ENCODE peak calls at places on chromosomes 5 and 9, in seven cellular contexts. One of them, this sample, is unnamed.

GRCh38 chr5:58761418-58761817 is 178.5 kb downstream of the RAB3C start:
- DNase-seq in psoas muscle: no peak
- DNase-seq in HCT116: no peak
- DNase-seq in stomach: no peak
- DNase-seq in tibial artery: no peak
- DNase-seq in NB4: no peak
- DNase-seq in astrocyte of the spinal cord: no peak
- DNase-seq in this sample: no peak

GRCh38 chr5:93100433-93100832 is 480.6 kb downstream of the NR2F1-AS1 start:
- DNase-seq in psoas muscle: no peak
- DNase-seq in HCT116: peak
- DNase-seq in stomach: no peak
- DNase-seq in tibial artery: no peak
- DNase-seq in NB4: no peak
- DNase-seq in astrocyte of the spinal cord: peak
- DNase-seq in this sample: no peak

GRCh38 chr9:88998911-88999310 is 7.6 kb downstream of the S1PR3 start:
- DNase-seq in psoas muscle: peak
- DNase-seq in HCT116: no peak
- DNase-seq in stomach: peak
- DNase-seq in tibial artery: peak
- DNase-seq in NB4: no peak
- DNase-seq in astrocyte of the spinal cord: peak
- DNase-seq in this sample: no peak

GRCh38 chr5:129382921-129383672 is 77.0 kb upstream of the ADAMTS19 start:
- DNase-seq in psoas muscle: no peak
- DNase-seq in HCT116: no peak
- DNase-seq in stomach: no peak
- DNase-seq in tibial artery: no peak
- DNase-seq in NB4: no peak
- DNase-seq in astrocyte of the spinal cord: no peak
- DNase-seq in this sample: peak

GRCh38 chr9:33164138-33164809 is 2.9 kb downstream of the B4GALT1 start:
- DNase-seq in psoas muscle: no peak
- DNase-seq in HCT116: no peak
- DNase-seq in stomach: no peak
- DNase-seq in tibial artery: no peak
- DNase-seq in NB4: no peak
- DNase-seq in astrocyte of the spinal cord: no peak
- DNase-seq in this sample: no peak

GRCh38 chr9:101027246-101027645 is 1.3 kb upstream of the PLPPR1 start:
- DNase-seq in psoas muscle: no peak
- DNase-seq in HCT116: no peak
- DNase-seq in stomach: no peak
- DNase-seq in tibial artery: no peak
- DNase-seq in NB4: no peak
- DNase-seq in astrocyte of the spinal cord: no peak
- DNase-seq in this sample: no peak

GRCh38 chr5:95162231-95162992 is 122.5 kb downstream of the MCTP1 start:
- DNase-seq in psoas muscle: no peak
- DNase-seq in HCT116: no peak
- DNase-seq in stomach: no peak
- DNase-seq in tibial artery: no peak
- DNase-seq in NB4: peak
- DNase-seq in astrocyte of the spinal cord: no peak
- DNase-seq in this sample: no peak

GRCh38 chr5:56829137-56829536 is 13.8 kb downstream of the MAP3K1 start:
- DNase-seq in psoas muscle: no peak
- DNase-seq in HCT116: peak
- DNase-seq in stomach: no peak
- DNase-seq in tibial artery: no peak
- DNase-seq in NB4: peak
- DNase-seq in astrocyte of the spinal cord: no peak
- DNase-seq in this sample: no peak

GRCh38 chr5:114335391-114335790 is 26.5 kb upstream of the KCNN2 start:
- DNase-seq in psoas muscle: no peak
- DNase-seq in HCT116: no peak
- DNase-seq in stomach: no peak
- DNase-seq in tibial artery: no peak
- DNase-seq in NB4: no peak
- DNase-seq in astrocyte of the spinal cord: no peak
- DNase-seq in this sample: no peak
- H3K4me3 ChIP-seq in psoas muscle: no peak
- H3K4me3 ChIP-seq in HCT116: no peak
- H3K4me3 ChIP-seq in stomach: no peak
- H3K4me3 ChIP-seq in tibial artery: no peak
- H3K4me3 ChIP-seq in NB4: no peak
- H3K4me3 ChIP-seq in astrocyte of the spinal cord: no peak
- H3K4me3 ChIP-seq in this sample: no peak

DNA sequence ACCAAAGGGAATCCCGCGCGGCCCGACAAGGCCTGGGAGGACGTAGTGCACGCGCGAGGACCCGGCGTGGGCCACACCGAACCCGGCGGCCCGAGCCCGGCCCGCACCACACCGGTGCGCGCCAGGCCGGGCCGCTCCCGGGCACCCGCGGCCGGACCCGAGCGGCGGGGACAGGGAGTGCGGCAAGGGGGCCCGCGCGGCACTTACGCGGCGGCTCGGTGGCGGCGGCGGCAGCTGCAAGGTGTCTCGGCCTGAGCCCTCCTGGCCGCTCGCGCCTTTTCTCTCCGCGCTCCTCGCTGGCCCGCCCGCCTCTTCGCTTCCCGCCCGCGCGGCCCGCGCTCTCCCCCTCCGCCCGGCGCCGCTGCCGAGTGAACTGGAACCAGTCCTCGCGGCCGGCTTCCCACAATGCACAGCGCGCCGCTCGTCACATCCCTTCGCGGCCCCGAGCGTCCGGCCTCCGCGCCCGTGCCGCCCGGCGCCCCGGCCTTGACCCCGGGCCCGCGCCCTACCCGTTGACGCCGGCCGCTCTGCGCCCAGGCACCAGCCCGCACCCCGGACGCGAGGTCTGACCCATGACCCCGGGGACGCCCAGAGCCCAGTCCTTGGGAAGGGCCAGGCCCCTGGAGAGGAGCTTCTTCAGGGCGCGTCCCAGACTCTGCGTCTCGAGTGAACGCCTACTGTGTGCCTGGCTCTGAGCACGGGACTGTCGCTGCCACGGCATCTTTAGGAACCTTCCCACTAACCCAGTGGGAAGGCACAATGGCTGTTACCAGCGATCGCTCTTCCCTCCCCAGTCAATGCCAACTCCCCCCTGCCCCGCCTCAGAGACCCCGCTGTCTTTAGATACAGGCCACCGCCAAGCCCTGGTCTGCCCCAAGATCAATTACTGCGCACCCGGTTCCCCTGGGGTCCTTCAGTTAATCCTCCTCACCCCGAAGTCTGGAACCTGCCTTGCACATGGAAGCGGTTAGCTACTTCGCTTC is at the start of gene MACROH2A1:
- DNase-seq in psoas muscle: peak
- DNase-seq in HCT116: peak
- DNase-seq in stomach: peak
- DNase-seq in tibial artery: peak
- DNase-seq in NB4: peak
- DNase-seq in astrocyte of the spinal cord: peak
- DNase-seq in this sample: no peak
- TF ChIP-seq CTCF in psoas muscle: no peak
- TF ChIP-seq CTCF in HCT116: no peak
- TF ChIP-seq CTCF in stomach: no peak
- TF ChIP-seq CTCF in tibial artery: no peak
- TF ChIP-seq CTCF in NB4: no peak
- TF ChIP-seq CTCF in astrocyte of the spinal cord: no peak
- TF ChIP-seq CTCF in this sample: no peak

DNA sequence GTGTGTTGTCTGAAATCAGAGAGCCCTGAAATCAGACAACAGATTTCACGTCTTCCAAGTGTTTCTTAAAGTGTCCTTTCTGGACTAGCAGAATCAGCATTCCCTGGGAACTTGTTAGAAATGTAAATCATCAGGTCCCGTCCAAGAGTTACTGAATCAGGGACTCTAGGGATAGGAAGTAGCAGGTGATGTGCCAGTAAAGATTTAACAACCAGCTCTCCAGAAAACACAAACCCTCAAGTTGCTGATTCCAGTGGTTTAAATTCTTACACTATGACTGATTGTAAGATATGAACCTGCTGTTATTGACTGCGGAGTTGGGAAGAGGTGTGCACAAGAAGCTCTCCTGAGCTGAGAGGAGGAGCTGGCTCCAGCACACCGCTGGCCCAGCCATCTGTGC is 39.1 kb upstream of the BASP1 start:
- DNase-seq in psoas muscle: no peak
- DNase-seq in HCT116: no peak
- DNase-seq in stomach: no peak
- DNase-seq in tibial artery: no peak
- DNase-seq in NB4: no peak
- DNase-seq in astrocyte of the spinal cord: no peak
- DNase-seq in this sample: no peak
- H3K4me3 ChIP-seq in psoas muscle: no peak
- H3K4me3 ChIP-seq in HCT116: no peak
- H3K4me3 ChIP-seq in stomach: no peak
- H3K4me3 ChIP-seq in tibial artery: no peak
- H3K4me3 ChIP-seq in NB4: no peak
- H3K4me3 ChIP-seq in astrocyte of the spinal cord: no peak
- H3K4me3 ChIP-seq in this sample: no peak

GRCh38 chr5:61933787-61934626 is 372.0 kb upstream of the KIF2A start:
- DNase-seq in psoas muscle: no peak
- DNase-seq in HCT116: peak
- DNase-seq in stomach: peak
- DNase-seq in tibial artery: no peak
- DNase-seq in NB4: peak
- DNase-seq in astrocyte of the spinal cord: peak
- DNase-seq in this sample: peak
- TF ChIP-seq CTCF in psoas muscle: peak
- TF ChIP-seq CTCF in HCT116: peak
- TF ChIP-seq CTCF in stomach: peak
- TF ChIP-seq CTCF in tibial artery: peak
- TF ChIP-seq CTCF in NB4: peak
- TF ChIP-seq CTCF in astrocyte of the spinal cord: peak
- TF ChIP-seq CTCF in this sample: peak

DNA sequence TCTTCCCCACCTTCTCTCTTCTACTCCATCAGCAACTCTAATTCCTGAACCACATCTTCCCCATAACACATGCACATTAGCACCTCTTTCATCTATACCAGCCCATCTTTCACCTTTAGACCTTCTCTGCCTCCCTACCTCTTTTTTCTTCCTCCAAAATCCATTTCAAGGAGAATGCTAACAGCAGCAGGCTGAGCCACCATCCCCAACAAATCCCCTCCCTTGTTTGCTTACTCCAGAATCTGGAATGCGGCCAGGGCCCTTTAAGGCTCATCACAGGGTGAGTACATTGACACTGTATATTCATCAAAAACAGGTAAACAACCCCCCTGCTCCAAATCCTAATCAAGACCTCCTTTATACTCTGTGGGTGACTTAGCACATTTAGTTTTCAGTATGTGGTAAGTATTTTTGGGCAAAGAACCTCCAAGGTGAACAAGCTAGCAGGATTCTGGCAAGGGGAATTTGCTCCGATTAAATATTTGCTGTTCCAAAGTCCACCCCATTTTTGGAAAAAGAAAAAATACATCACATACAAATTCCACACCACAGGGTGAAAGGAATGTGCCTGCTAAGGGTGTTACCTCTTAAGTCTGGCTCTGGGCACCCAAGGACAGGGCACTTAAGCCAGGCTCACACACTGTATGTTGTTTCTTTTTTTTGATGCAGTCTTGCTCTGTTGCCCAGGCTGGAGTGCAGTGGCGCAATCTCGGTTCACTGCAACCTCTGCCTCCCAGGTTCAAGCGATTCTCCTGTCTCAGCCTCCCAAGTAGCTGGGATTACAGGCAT is 71.4 kb downstream of the SERINC5 start:
- DNase-seq in psoas muscle: no peak
- DNase-seq in HCT116: no peak
- DNase-seq in stomach: peak
- DNase-seq in tibial artery: no peak
- DNase-seq in NB4: no peak
- DNase-seq in astrocyte of the spinal cord: no peak
- DNase-seq in this sample: no peak
- H3K4me3 ChIP-seq in psoas muscle: no peak
- H3K4me3 ChIP-seq in HCT116: peak
- H3K4me3 ChIP-seq in stomach: no peak
- H3K4me3 ChIP-seq in tibial artery: no peak
- H3K4me3 ChIP-seq in NB4: no peak
- H3K4me3 ChIP-seq in astrocyte of the spinal cord: no peak
- H3K4me3 ChIP-seq in this sample: no peak

DNA sequence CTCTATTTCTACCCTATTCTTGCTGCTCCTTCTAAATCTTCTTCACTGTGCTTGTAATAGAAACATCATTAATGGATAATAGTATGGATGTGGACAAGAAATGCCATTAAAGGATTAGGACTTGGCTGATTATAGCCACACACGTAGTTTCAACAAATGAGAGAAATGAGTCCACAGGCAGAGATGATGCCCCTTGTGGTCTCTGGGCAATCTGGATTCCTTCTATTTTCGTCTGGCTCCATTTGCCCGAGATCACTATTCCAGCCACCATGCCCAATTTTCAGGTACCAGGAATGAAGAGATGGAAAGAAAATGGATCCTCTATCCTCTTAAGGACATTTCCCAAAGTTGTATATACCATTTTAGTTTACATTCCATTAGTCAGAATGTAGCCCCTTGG is 13.2 kb downstream of the VLDLR start:
- DNase-seq in psoas muscle: no peak
- DNase-seq in HCT116: no peak
- DNase-seq in stomach: no peak
- DNase-seq in tibial artery: no peak
- DNase-seq in NB4: no peak
- DNase-seq in astrocyte of the spinal cord: no peak
- DNase-seq in this sample: no peak
- TF ChIP-seq CTCF in psoas muscle: no peak
- TF ChIP-seq CTCF in HCT116: no peak
- TF ChIP-seq CTCF in stomach: no peak
- TF ChIP-seq CTCF in tibial artery: no peak
- TF ChIP-seq CTCF in NB4: no peak
- TF ChIP-seq CTCF in astrocyte of the spinal cord: no peak
- TF ChIP-seq CTCF in this sample: no peak

DNA sequence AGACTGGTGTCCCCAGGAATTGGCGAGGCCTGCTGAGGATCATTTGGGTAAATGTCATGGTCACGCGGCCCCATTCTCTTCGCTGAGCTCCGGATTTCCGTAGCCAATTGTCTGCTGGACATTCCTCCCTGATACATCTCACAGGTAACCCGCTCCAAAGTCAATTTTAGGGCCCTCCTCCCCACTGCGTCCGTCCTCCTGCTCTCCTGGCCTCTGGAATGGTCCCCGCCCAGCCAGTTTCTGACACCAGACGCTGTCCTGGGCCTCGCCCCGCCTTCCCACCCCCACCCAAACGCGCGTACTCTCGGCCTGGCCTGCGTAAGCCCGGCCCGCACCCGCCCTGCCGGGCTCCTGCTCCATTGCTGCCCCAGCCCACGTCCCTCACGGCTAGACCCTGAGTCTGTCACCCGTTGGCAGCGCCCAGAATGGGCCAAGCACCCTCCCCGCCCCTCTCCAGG is 202.0 kb downstream of the AUH start:
- DNase-seq in psoas muscle: peak
- DNase-seq in HCT116: no peak
- DNase-seq in stomach: peak
- DNase-seq in tibial artery: no peak
- DNase-seq in NB4: no peak
- DNase-seq in astrocyte of the spinal cord: no peak
- DNase-seq in this sample: no peak
- H3K4me3 ChIP-seq in psoas muscle: peak
- H3K4me3 ChIP-seq in HCT116: no peak
- H3K4me3 ChIP-seq in stomach: peak
- H3K4me3 ChIP-seq in tibial artery: peak
- H3K4me3 ChIP-seq in NB4: no peak
- H3K4me3 ChIP-seq in astrocyte of the spinal cord: no peak
- H3K4me3 ChIP-seq in this sample: no peak